ENCODE peak calls at places on chromosomes 11 and 22, in eight cellular contexts. I is tibial artery, A is PC-3, N is PC-9, D is psoas muscle, F is upper lobe of left lung, M is IMR-90, Q is A549. G is an unnamed sample.

GRCh38 chr22:50305658-50306566 is 1.5 kb downstream of the PLXNB2 start:
- DNase-seq in I (peak; percentile 96), A (peak; percentile 92), N (peak; percentile 97), D (peak; percentile 85), F (peak; percentile 92), M (peak; percentile 95), Q (peak; percentile 80), G (peak; percentile 96)

GRCh38 chr11:60978546-60979380 is 7.3 kb downstream of the CD6 start:
- DNase-seq in I (no peak), A (no peak), N (no peak), D (no peak), F (no peak), M (no peak), Q (no peak), G (no peak)

GRCh38 chr11:64726211-64726641 is 3.2 kb upstream of the NRXN2 start:
- DNase-seq in I (no peak), A (no peak), N (no peak), D (no peak), F (no peak), M (no peak), Q (no peak), G (no peak)

GRCh38 chr11:69702769-69703510 is 882 bp downstream of the FGF19 start:
- DNase-seq in I (no peak), A (no peak), N (no peak), D (no peak), F (no peak), M (no peak), Q (no peak), G (no peak)

GRCh38 chr11:67289226-67289650 is at the start of gene ANKRD13D:
- DNase-seq in I (no peak), A (no peak), N (peak; percentile 47), D (no peak), F (no peak), M (no peak), Q (no peak), G (no peak)

GRCh38 chr11:11588890-11589289 is 32.9 kb downstream of the GALNT18 start:
- DNase-seq in I (peak; percentile 20), A (no peak), N (no peak), D (no peak), F (no peak), M (peak; percentile 26), Q (no peak), G (no peak)

GRCh38 chr11:46009647-46010046 is 87.2 kb downstream of the LARGE2 start:
- DNase-seq in I (no peak), A (no peak), N (no peak), D (no peak), F (no peak), M (no peak), Q (no peak), G (no peak)

GRCh38 chr11:118126082-118126838 is 26.4 kb downstream of the SCN4B start:
- DNase-seq in I (no peak), A (peak; percentile 31), N (peak; percentile 58), D (no peak), F (no peak), M (no peak), Q (no peak), G (no peak)

GRCh38 chr11:73195191-73196007 is 22.7 kb upstream of the P2RY2 start:
- DNase-seq in I (no peak), A (peak; percentile 99), N (peak; percentile 99), D (no peak), F (no peak), M (no peak), Q (peak; percentile 64), G (peak; percentile 40)

GRCh38 chr11:26227311-26227710 is 104.6 kb upstream of the ANO3 start:
- DNase-seq in I (no peak), A (peak; percentile 81), N (peak; percentile 49), D (no peak), F (no peak), M (peak; percentile 94), Q (peak; percentile 2), G (no peak)

GRCh38 chr11:62443390-62444201 is 24.8 kb downstream of the SCGB1A1 start:
- DNase-seq in I (peak; percentile 82), A (no peak), N (no peak), D (peak; percentile 70), F (peak; percentile 33), M (no peak), Q (no peak), G (peak; percentile 84)

GRCh38 chr11:1918436-1919315 is 827 bp upstream of the TNNT3 start:
- DNase-seq in I (no peak), A (no peak), N (no peak), D (no peak), F (no peak), M (no peak), Q (no peak), G (no peak)

GRCh38 chr22:37211075-37211852 is 1.0 kb downstream of the SSTR3 start:
- DNase-seq in I (peak; percentile 53), A (no peak), N (no peak), D (no peak), F (no peak), M (no peak), Q (no peak), G (no peak)

GRCh38 chr11:44243633-44244343 is 66.2 kb downstream of the ALX4 start:
- DNase-seq in I (no peak), A (no peak), N (no peak), D (no peak), F (no peak), M (peak; percentile 46), Q (peak; percentile 28), G (no peak)

GRCh38 chr11:24496728-24497396 is at the start of gene LUZP2:
- DNase-seq in I (peak; percentile 64), A (peak; percentile 50), N (no peak), D (peak; percentile 16), F (no peak), M (peak; percentile 51), Q (no peak), G (no peak)

GRCh38 chr11:47235163-47235562 is 13.5 kb downstream of the ACP2 start:
- DNase-seq in I (no peak), A (no peak), N (no peak), D (no peak), F (no peak), M (no peak), Q (no peak), G (no peak)

GRCh38 chr11:47234669-47235075 is 13.9 kb downstream of the ACP2 start:
- DNase-seq in I (no peak), A (peak; percentile 89), N (no peak), D (no peak), F (peak; percentile 62), M (peak; percentile 13), Q (no peak), G (no peak)

GRCh38 chr11:47233989-47234668 is 14.5 kb downstream of the ACP2 start:
- DNase-seq in I (no peak), A (peak; percentile 87), N (peak; percentile 89), D (no peak), F (peak; percentile 42), M (peak; percentile 67), Q (peak; percentile 67), G (no peak)

GRCh38 chr11:47239889-47240288 is 8.7 kb downstream of the ACP2 start:
- DNase-seq in I (no peak), A (no peak), N (no peak), D (no peak), F (no peak), M (no peak), Q (no peak), G (no peak)

GRCh38 chr11:47236482-47236881 is 12.1 kb downstream of the ACP2 start:
- DNase-seq in I (no peak), A (peak; percentile 52), N (no peak), D (no peak), F (no peak), M (peak; percentile 68), Q (no peak), G (no peak)
- H3K27ac ChIP-seq in I (no peak overlapping the region), A (no peak overlapping the region), N (no peak overlapping the region), D (no peak overlapping the region), F (no peak overlapping the region), M (no peak overlapping the region), Q (peak overlapping the region; percentile 89), G (no peak overlapping the region)

GRCh38 chr11:78868563-78868962 is 293.9 kb upstream of the NARS2 start:
- DNase-seq in I (no peak), A (no peak), N (no peak), D (no peak), F (no peak), M (no peak), Q (no peak), G (no peak)

GRCh38 chr11:78869293-78869692 is 294.6 kb upstream of the NARS2 start:
- DNase-seq in I (no peak), A (no peak), N (no peak), D (no peak), F (no peak), M (no peak), Q (no peak), G (no peak)

DNA sequence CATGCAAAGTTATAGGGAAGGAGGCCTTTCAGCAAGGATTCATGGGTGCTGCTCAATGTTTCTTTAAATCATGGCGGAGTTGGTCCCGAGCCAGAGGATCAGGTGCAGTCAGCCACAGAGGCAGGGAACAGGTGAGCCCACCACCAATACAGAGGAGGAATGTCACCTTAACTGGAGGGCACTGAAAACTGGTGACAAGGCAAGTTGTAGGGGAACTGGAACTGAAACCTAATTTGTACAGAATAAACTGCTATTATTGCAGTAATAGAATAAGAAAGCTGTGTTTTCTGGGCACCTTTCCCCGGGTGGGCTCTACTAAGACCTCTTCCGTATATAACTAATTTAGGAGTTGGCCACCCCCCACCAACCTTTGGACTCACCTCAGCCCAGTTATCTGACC is 296.0 kb upstream of the NARS2 start:
- DNase-seq in I (no peak), A (no peak), N (no peak), D (no peak), F (no peak), M (no peak), Q (no peak), G (no peak)
- H3K4me1 ChIP-seq in I (no peaks in the 10 kb centered on the region), A (no peaks in the 10 kb centered on the region), N (no peaks in the 10 kb centered on the region), D (no peaks in the 10 kb centered on the region), F (no peaks in the 10 kb centered on the region), M (no peaks in the 10 kb centered on the region), Q (no peaks in the 10 kb centered on the region), G (no peaks in the 10 kb centered on the region)

DNA sequence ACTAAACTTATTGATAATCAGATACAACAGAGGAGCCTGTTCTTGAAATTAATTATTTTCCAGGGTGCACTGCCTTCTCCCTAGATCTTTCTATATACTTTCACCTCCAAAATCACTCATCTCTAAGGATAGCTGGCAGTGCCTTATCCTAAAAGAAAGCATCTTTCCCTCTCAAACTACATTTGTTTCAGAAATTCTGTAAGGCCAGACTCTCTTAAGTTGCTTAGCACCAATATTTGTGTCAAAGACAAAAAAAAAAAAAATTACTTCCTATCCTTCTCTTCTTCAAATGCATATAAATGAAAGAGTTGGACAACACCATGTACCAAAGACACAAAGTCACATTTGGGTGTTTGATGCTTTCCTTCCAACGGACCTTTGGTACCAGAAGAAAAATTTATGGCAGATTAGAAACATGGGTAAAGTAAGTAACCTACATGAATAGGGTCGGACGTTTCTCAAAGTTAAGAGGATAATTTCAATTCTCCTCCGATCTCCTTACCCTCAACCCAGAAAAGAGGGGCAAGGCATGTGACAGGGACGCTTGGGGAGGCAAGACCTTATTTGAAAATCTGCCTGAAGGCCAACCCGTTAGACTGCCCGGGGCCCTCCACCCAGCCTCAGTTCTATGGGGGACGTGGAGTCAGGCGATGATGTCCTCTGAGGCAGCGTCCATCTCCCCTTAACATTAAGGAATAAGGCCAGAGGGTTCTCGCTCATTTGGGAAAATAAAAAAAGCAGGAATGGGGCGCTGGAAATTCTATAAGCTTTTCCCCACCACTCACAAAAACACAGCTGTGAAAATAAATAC is 66.3 kb downstream of the ETS1 start:
- DNase-seq in I (no peak), A (no peak), N (no peak), D (no peak), F (no peak), M (no peak), Q (no peak), G (no peak)
- TF ChIP-seq CTCF in I (no peak), A (peak; percentile 39), N (no peak), D (no peak), F (no peak), M (peak; percentile 9), Q (no peak), G (no peak)

GRCh38 chr22:17481424-17481823 is 81.9 kb upstream of the SLC25A18 start:
- DNase-seq in I (no peak), A (no peak), N (no peak), D (no peak), F (no peak), M (no peak), Q (no peak), G (no peak)
- H3K27ac ChIP-seq in I (no peak overlapping the region), A (no peak overlapping the region), N (no peak overlapping the region), D (no peak overlapping the region), F (no peak overlapping the region), M (no peak overlapping the region), Q (no peak overlapping the region), G (no peak overlapping the region)